ENCODE peak calls at places on chromosome 16, in six cellular contexts. X is bronchial epithelial cell; R is CD8-positive, alpha-beta memory T cell; G is retinal pigment epithelial cell; J is AG10803; B is naive thymus-derived CD4-positive, alpha-beta T cell. U is an unnamed sample.
A peak's percentile ranks its signal among the peaks of the same experiment; 100 is the strongest.

GRCh38 chr16:22070361-22071351 is 21.7 kb upstream of the VWA3A start:
- DNase-seq in X (peak; percentile 58), R (no peak), G (no peak), J (peak; percentile 47), B (no peak), U (no peak)

GRCh38 chr16:53433930-53434435 is 288 bp upstream of the RBL2 start:
- DNase-seq in X (peak; percentile 53), R (no peak), G (no peak), J (no peak), B (no peak), U (no peak)

GRCh38 chr16:30903596-30903995 is 7.2 kb downstream of the CTF1 start:
- DNase-seq in X (no peak), R (no peak), G (no peak), J (peak; percentile 54), B (no peak), U (no peak)

GRCh38 chr16:81468269-81468902 is 23.8 kb downstream of the CMIP start:
- DNase-seq in X (no peak), R (no peak), G (no peak), J (no peak), B (no peak), U (no peak)

GRCh38 chr16:69443809-69444611 is 19.6 kb downstream of the CYB5B start:
- DNase-seq in X (peak; percentile 46), R (peak; percentile 18), G (no peak), J (peak; percentile 49), B (peak; percentile 1), U (peak; percentile 38)

GRCh38 chr16:67539691-67540635 is 11.3 kb downstream of the RIPOR1 start:
- DNase-seq in X (no peak), R (no peak), G (no peak), J (no peak), B (no peak), U (no peak)

GRCh38 chr16:70428178-70428998 is 10.5 kb downstream of the ST3GAL2 start:
- DNase-seq in X (peak; percentile 85), R (no peak), G (peak; percentile 71), J (peak; percentile 95), B (no peak), U (peak; percentile 93)

GRCh38 chr16:85227262-85227923 is 115.1 kb upstream of the CIBAR2 start:
- DNase-seq in X (no peak), R (no peak), G (no peak), J (no peak), B (no peak), U (peak; percentile 81)

GRCh38 chr16:14369734-14370598 is 260.1 kb downstream of the PARN start:
- DNase-seq in X (no peak), R (no peak), G (no peak), J (peak; percentile 61), B (no peak), U (no peak)

GRCh38 chr16:77409311-77409710 is 25.5 kb downstream of the ADAMTS18 start:
- DNase-seq in X (no peak), R (no peak), G (no peak), J (no peak), B (no peak), U (no peak)

GRCh38 chr16:61323456-61323855 is 712.8 kb downstream of the CDH8 start:
- DNase-seq in X (peak; percentile 34), R (no peak), G (no peak), J (no peak), B (no peak), U (no peak)

GRCh38 chr16:81526199-81526598 is 81.6 kb downstream of the CMIP start:
- DNase-seq in X (peak; percentile 79), R (no peak), G (no peak), J (peak; percentile 30), B (no peak), U (no peak)

GRCh38 chr16:85819245-85819644 is 19.8 kb downstream of the COX4I1 start:
- DNase-seq in X (peak; percentile 67), R (peak; percentile 69), G (no peak), J (peak; percentile 64), B (peak; percentile 83), U (peak; percentile 86)

GRCh38 chr16:48165961-48166578 is 10.3 kb upstream of the ABCC12 start:
- DNase-seq in X (peak; percentile 34), R (no peak), G (no peak), J (no peak), B (no peak), U (peak; percentile 38)

GRCh38 chr16:59558679-59559078 is 824.6 kb upstream of the GOT2 start:
- DNase-seq in X (no peak), R (no peak), G (no peak), J (no peak), B (no peak), U (no peak)

GRCh38 chr16:1545044-1545736 is 11.7 kb downstream of the TMEM204 start:
- DNase-seq in X (no peak), R (no peak), G (no peak), J (no peak), B (no peak), U (peak; percentile 31)
- H3K4me3 ChIP-seq in X (no peak overlapping the region), R (no peak overlapping the region), G (no peak overlapping the region), J (no peak overlapping the region), B (no peak overlapping the region), U (no peak overlapping the region)

DNA sequence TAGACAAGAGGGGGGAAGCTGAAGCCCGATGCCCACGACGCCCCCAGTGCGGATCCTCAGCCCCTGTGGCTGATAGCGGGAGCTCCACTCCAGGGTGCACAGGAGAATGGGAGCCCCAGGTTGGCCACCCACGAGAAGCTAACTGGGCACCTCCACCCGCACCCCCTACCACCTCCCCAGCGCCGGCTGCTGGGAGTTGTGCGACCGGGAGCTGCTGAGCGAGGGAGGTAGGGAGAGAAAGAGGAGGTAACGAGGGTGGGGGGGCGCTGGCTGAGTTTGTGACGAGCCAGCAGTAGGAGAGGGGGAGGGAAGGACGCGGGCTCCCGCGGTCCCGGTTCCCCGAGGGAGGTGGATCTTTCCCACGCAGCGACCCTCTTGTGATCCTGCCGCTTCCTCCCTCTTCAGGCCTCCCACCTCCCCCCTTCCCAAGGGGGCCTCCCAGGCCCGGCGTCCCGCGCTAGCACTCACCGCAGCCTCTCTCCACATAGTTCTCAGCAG is at the start of gene GRIN2A:
- DNase-seq in X (no peak), R (no peak), G (no peak), J (no peak), B (no peak), U (no peak)
- H3K4me3 ChIP-seq in X (no peak within 1 kb of the TSS), R (no peak within 1 kb of the TSS), G (peak within 1 kb of the TSS; percentile 49), J (peak within 1 kb of the TSS; percentile 26), B (no peak within 1 kb of the TSS), U (no peak within 1 kb of the TSS)

GRCh38 chr16:695355-696089 is 5.3 kb upstream of the WDR24 start:
- DNase-seq in X (peak; percentile 63), R (peak; percentile 68), G (no peak), J (no peak), B (peak; percentile 79), U (no peak)
- H3K4me3 ChIP-seq in X (peak overlapping the region; percentile 33), R (peak overlapping the region; percentile 73), G (peak overlapping the region; percentile 7), J (no peak overlapping the region), B (peak overlapping the region; percentile 91), U (no peak overlapping the region)

DNA sequence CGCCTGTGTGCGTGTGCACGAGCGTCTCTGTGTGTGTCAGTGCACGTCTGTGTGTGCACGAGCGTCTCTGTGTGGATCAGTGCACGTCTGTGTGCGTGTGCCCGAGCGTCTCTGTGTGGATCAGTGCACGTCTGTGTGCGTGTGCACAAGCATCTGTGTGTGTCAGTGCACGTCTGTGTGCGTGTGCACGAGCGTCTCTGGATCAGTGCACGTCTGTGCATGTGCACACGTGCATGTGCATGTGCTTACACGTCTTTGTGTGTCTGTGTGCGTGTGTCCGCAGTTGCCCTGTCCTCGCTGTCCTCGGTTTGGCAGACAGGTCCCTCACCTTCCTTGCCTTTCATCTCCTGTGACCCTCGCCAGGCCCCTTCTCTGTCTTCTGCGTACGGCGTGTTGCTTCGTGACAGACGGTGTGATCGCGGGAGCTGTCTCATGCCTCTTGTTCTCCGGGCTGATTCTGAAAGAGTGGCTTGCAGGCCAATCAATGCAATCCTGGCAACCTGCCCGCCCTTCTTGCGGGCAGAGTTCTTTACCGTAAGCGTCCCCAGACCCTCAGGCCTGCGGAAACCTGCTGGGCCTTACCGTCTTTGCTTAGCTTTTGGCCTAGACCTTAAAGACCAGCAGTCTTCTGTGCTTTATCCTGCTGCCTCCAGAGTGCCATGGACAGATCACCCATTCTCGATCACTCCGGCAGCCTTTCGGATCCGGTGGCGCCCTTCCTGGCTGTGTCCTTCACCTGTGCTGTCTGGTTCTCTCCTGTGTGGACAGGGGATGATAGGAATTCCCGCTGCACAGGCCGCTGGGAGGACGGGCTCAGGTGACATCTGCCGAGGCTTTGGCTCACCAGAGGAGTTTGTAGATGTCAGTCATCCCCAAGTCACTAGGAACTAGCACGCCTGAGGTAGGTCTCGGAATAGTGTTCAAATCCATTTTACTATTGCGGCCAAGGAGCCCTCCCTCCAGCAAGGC is 18.5 kb downstream of the MLYCD start:
- DNase-seq in X (no peak), R (no peak), G (no peak), J (no peak), B (no peak), U (no peak)
- H3K4me3 ChIP-seq in X (no peak overlapping the region), R (no peak overlapping the region), G (no peak overlapping the region), J (no peak overlapping the region), B (no peak overlapping the region), U (no peak overlapping the region)

GRCh38 chr16:89922477-89922883 is 662 bp upstream of the TUBB3 start:
- DNase-seq in X (peak; percentile 76), R (no peak), G (peak; percentile 85), J (peak; percentile 90), B (no peak), U (peak; percentile 95)
- H3K4me3 ChIP-seq in X (peak overlapping the region; percentile 59), R (no peak overlapping the region), G (peak overlapping the region; percentile 83), J (peak overlapping the region; percentile 85), B (no peak overlapping the region), U (peak overlapping the region; percentile 91)